ENCODE peak calls at places on chromosomes 13 and 19, in six cellular contexts. E is fibroblast of lung, H is epithelial cell of esophagus, A is Caco-2, O is hepatocyte, U is mammary epithelial cell. C is an unnamed sample.

GRCh38 chr19:18725755-18726416 is 42.4 kb downstream of the CRTC1 start:
- DNase-seq in A (no peak), E (no peak), H (no peak), O (no peak), U (no peak), C (no peak)

GRCh38 chr13:95115525-95115924 is 185.7 kb downstream of the ABCC4 start:
- DNase-seq in O (peak), U (peak), E (no peak), A (no peak), H (peak), C (no peak)

GRCh38 chr13:35716186-35716585 is 239.7 kb upstream of the MAB21L1 start:
- DNase-seq in A (no peak), H (peak), U (no peak), O (peak), E (peak), C (no peak)

GRCh38 chr19:49950590-49950948 is 10.4 kb downstream of the SIGLEC11 start:
- DNase-seq in E (no peak), A (no peak), O (no peak), U (no peak), H (no peak), C (no peak)

GRCh38 chr13:26469602-26470001 is 87.9 kb upstream of the WASF3 start:
- DNase-seq in H (no peak), E (no peak), A (no peak), O (no peak), U (no peak), C (no peak)

GRCh38 chr19:900302-901111 is 7.2 kb downstream of the RNU6-9 start:
- DNase-seq in A (no peak), U (no peak), H (peak), O (no peak), E (no peak), C (no peak)

GRCh38 chr13:106526748-106527488 is 8.5 kb downstream of the EFNB2 start:
- DNase-seq in A (no peak), U (no peak), O (no peak), H (no peak), E (no peak), C (no peak)

GRCh38 chr19:48466571-48467325 is 2.4 kb upstream of the CYTH2 start:
- DNase-seq in H (peak), O (no peak), E (no peak), A (no peak), U (peak), C (no peak)

GRCh38 chr13:101452519-101453485 is at the start of gene ITGBL1:
- DNase-seq in H (no peak), E (peak), A (no peak), U (peak), O (no peak), C (no peak)

GRCh38 chr19:12864721-12865715 is 16.2 kb downstream of the DNASE2 start:
- DNase-seq in A (no peak), E (no peak), U (no peak), H (no peak), O (no peak), C (no peak)

GRCh38 chr13:86185107-86185506 is 385.9 kb upstream of the SLITRK6 start:
- DNase-seq in O (no peak), E (no peak), U (no peak), A (no peak), H (no peak), C (no peak)

GRCh38 chr19:46189971-46190335 is 39.6 kb upstream of the IGFL1 start:
- DNase-seq in H (no peak), E (no peak), U (no peak), O (peak), A (no peak), C (no peak)

GRCh38 chr19:42069619-42070293 is at the start of gene GRIK5:
- DNase-seq in E (no peak), U (no peak), A (no peak), O (peak), H (no peak), C (no peak)

GRCh38 chr13:29458419-29458818 is 137.1 kb downstream of the SLC7A1 start:
- DNase-seq in H (no peak), O (no peak), A (no peak), E (no peak), U (peak), C (no peak)

GRCh38 chr19:37817180-37817911 is 38.0 kb upstream of the ZNF573 start:
- DNase-seq in E (peak), A (no peak), O (peak), U (no peak), H (peak), C (no peak)

GRCh38 chr19:31220540-31220939 is 128.7 kb downstream of the TSHZ3 start:
- DNase-seq in E (no peak), O (no peak), U (peak), A (no peak), H (peak), C (no peak)

GRCh38 chr13:21075303-21076264 is 14.2 kb upstream of the LATS2 start:
- DNase-seq in U (no peak), H (peak), A (peak), O (peak), E (peak), C (no peak)

GRCh38 chr19:30752876-30753275 is 380.7 kb downstream of the ZNF536 start:
- DNase-seq in E (no peak), U (no peak), H (no peak), A (no peak), O (no peak), C (no peak)

GRCh38 chr13:110813646-110814624 is 100.4 kb downstream of the ING1 start:
- DNase-seq in H (no peak), O (no peak), E (no peak), U (no peak), A (no peak), C (no peak)

GRCh38 chr13:110811008-110811720 is 97.7 kb downstream of the ING1 start:
- DNase-seq in H (no peak), A (no peak), U (no peak), O (no peak), E (no peak), C (no peak)

GRCh38 chr13:110812869-110813645 is 99.6 kb downstream of the ING1 start:
- DNase-seq in O (no peak), U (no peak), A (no peak), H (no peak), E (no peak), C (no peak)

GRCh38 chr13:110811751-110812110 is 98.2 kb downstream of the ING1 start:
- DNase-seq in H (no peak), E (no peak), U (no peak), O (no peak), A (no peak), C (no peak)

DNA sequence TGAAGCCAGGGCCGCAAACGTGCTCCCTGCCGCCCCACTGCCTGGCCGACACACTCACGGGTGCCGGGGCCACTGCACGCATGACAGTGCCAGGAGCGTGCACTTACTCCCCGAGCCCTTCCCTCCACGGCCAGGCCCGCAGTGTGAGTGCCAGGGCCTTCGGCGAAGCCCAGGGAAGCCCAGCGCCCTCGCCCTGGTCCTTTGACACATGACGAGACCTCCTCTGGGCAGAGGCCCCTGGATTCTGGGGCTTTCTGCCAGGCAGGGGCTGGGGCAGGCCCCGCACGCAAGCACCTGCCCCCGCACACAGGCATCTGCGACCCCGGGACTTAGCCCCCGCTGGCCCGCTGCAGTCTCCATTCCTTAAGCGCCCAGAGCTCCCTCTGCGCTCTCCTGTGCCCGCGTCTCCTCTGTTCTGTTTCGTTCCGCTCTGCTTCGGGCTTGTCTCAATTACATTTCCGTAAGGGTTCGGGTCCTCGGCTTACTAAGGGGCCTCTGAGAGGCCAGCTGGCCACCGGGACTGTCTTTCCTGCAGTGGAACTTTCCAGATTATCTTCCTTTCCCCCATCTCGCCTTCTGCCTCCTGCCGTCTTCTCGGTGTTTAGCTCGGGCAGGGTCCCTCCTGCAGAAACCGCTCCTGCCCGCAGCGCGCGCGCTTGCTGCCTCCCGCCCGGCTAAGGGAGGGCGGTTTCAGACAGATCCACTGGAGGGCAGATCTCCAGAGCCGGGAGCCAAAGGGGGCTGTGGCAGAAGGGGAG is 98.8 kb downstream of the ING1 start:
- DNase-seq in O (no peak), H (peak), A (no peak), U (no peak), E (peak), C (no peak)
- TF ChIP-seq CTCF in O (no peak), H (no peak), A (no peak), U (no peak), E (peak), C (no peak)

DNA sequence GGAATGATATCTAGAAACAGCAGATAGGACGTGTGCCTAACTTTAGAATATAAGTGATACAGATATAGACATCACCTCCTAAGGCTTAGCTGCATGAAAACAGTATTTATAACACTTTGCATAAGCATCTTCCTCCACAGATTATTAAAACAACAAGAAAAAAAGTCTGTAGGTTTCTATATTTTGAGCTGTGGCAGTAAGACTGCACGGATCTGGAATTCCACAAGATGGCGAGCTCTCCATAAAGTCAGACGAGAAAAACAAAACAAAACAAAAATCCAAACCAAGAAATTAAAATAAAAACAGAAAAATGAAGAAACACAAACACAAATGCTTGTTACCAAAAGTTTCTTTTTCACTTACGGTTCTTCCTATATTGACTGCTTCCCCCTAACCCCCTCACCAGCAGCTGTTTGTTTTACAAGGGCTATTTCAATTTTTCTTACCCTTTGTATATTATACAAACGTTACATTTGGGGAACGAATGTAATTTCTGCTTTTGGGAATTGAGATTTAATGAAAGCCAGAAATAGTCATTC is 285.8 kb downstream of the MYO16 start:
- DNase-seq in U (peak), H (peak), E (peak), O (peak), A (no peak), C (no peak)
- H3K4me3 ChIP-seq in U (no peak), H (no peak), E (peak), O (no peak), A (no peak), C (no peak)

DNA sequence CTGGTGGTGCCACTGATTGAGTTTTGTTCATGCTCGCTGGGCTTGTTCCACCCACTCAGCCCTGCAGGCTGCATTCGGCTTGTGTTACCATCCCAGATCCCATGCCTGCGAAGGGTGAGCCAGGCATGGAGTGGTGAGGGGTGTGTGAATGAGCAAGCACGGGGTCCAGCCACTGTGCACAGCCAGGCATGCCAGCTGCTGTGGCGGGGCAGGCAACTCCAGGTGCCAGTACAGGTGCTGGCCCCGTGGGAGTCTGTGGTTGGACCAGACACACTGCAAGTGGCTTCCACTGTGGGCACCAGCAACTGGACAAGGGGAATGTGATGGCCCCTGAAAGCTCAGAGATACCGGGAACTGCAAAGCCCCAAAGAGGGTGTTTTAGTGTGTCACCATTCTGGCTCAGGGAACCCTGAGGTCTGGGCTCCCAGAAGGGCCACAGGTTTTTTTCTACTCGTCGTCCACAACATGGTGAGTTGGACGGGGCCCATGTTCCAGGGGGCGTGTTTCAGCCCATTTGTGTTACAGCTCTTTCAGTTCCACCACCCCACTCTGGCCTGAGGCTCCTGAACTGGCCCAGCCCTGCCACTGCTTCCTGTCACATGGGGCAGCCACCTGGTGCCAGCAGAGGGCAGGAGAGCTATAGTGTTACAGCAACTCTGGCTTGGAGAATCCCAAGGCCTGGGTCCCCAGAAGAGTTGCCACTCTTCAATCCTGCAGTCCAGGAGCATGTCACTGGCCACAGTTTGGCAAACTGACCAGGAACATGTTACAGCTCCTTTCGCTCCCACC is 217.0 kb upstream of the OBI1 start:
- DNase-seq in O (no peak), U (no peak), E (no peak), A (peak), H (no peak), C (no peak)
- TF ChIP-seq CTCF in O (no peak), U (peak), E (no peak), A (peak), H (no peak), C (peak)

GRCh38 chr19:4454952-4455738 is 2.4 kb downstream of the UBXN6 start:
- DNase-seq in H (peak), A (no peak), O (peak), E (peak), U (peak), C (peak)
- H3K4me3 ChIP-seq in H (no peak), A (no peak), O (no peak), E (peak), U (no peak), C (peak)

GRCh38 chr13:52067237-52067636 is 42.7 kb downstream of the UTP14C start:
- DNase-seq in U (no peak), A (no peak), O (no peak), H (peak), E (peak), C (no peak)

DNA sequence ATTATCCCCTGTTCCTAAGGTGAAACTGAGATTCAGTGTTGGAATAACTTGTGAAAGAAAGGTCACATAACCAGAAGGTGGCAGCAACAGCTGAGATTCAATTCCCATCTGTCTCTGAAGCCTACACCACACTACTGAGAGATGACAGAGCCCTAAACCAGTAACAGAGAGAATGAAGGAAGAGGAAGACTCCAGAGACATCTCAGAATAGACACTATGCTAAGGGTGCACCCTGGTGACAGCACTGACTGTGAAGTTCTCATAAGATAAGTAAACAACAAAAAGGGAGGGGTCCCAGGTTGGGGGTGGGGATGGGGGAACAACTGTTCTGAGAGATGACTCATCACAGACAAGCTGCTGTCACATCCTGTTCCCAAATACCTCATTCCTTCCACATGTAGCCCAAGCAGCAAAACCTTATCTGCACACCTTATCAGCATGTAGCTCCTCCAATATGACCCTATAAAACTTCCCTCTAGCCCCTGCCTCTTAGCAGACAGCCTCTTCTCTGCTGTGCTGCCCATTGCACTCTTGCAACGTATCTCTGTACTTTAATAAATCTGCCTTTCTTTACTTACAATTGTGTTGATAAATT is 46.5 kb downstream of the UTP14C start:
- DNase-seq in A (no peak), E (peak), U (peak), H (peak), O (no peak), C (no peak)
- TF ChIP-seq CTCF in A (no peak), E (peak), U (peak), H (peak), O (no peak), C (peak)

DNA sequence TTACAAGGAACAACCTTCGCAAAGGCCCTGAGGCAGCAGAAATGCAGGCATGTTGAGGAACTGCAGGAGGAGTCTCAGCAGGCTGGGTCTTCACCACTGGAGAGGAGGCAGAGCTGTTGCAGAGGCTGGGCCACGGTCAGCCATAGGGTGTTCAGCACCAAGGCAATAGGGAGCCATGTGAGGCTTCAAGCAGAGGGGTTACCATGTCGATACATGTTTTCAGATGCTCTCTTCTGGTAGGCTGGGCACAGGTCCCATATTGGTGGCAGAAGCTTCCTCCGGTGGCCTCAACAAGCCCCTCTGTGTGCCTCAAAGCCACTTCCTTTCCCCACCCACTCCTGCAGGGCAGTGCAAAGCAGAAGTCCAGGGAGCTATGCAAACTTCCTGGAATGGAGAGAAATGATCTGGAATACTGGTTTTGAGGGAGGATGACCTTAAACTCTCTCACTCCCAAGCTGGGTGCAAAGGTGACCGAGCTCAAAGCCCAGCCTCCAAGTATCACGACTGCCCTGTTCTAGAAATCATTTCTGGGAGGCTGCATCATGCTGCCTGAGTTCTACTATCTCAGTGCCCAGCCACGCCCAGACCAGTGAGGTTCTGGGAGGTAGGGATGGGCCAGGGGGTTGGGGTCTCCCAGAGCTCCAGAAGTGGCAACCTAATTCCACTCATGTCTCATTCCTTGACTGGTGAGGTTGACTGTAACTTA is at the start of gene FUT6:
- DNase-seq in H (no peak), A (no peak), E (no peak), U (no peak), O (no peak), C (no peak)
- H3K4me3 ChIP-seq in H (no peak), A (no peak), E (no peak), U (no peak), O (no peak), C (no peak)

GRCh38 chr19:58229255-58229639 is 533 bp downstream of the ZNF544 start:
- DNase-seq in O (peak), U (peak), H (peak), A (no peak), E (peak), C (peak)

GRCh38 chr19:58227964-58228583 is 640 bp upstream of the ZNF544 start:
- DNase-seq in E (no peak), U (no peak), H (no peak), O (no peak), A (no peak), C (no peak)

DNA sequence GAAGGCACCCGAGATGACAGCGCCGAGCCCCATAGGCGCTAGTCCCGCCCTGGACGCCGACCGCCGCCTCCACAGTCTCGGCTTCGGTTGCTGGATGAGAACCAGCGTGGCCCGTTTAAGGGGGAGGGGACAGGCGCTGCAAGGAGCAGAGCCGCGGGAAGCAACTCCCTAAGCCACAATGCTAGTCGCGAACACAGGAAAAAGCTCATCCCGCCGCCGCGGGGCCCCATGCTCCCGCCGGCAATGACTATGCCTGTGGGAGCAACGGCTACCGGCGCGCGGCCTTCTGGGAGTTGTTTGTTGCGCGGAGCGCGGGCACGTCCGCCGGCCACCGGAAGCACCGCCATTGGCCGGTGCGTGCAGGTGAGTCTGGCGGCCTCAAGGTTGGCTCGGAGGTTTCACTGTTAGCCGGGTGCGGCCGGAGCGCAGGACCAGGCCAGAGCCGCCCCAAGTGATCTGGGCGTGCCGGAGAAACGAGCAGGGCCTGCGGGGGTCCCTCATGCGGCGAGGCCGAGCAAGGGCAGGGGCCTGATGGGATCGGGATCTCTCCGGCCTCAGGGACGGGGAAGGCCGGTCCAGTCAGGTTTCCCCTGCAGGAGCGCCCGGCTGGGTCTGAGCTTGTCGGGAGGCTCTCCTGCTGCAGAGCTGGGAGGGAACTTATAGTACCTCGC is at the start of gene ZNF544:
- DNase-seq in H (peak), A (peak), U (peak), E (peak), O (peak), C (peak)
- TF ChIP-seq CTCF in H (no peak), A (peak), U (peak), E (peak), O (peak), C (no peak)

GRCh38 chr19:4581381-4582111 is 22.1 kb upstream of the SEMA6B start:
- DNase-seq in U (peak), O (no peak), H (peak), A (no peak), E (no peak), C (no peak)
- H3K4me3 ChIP-seq in U (no peak), O (no peak), H (no peak), A (peak), E (peak), C (no peak)

GRCh38 chr13:31824705-31825512 is 85.6 kb downstream of the RXFP2 start:
- DNase-seq in H (no peak), O (no peak), A (no peak), U (no peak), E (peak), C (no peak)
- TF ChIP-seq CTCF in H (no peak), O (peak), A (no peak), U (peak), E (peak), C (peak)

C was measured in LNCaP clone FGC.